ENCODE peak calls at places on chromosomes 2 and 18, in six cellular contexts. Z is H9, B is neuronal stem cell, T is IMR-90, G is H1, Q is mesendoderm. E is an unnamed sample.

GRCh38 chr2:98459776-98460175 is 15.1 kb downstream of the INPP4A start:
- DNase-seq in T (peak), Z (no peak), B (no peak), G (no peak), Q (no peak), E (peak)

GRCh38 chr18:26460449-26461091 is 87.8 kb downstream of the KCTD1 start:
- DNase-seq in T (peak), Q (no peak), Z (no peak), G (no peak), B (no peak), E (peak)

GRCh38 chr2:206851511-206851910 is 86.1 kb downstream of the FASTKD2 start:
- DNase-seq in T (no peak), Z (no peak), B (no peak), G (no peak), Q (no peak), E (no peak)

GRCh38 chr2:100733344-100734187 is 86.4 kb upstream of the NPAS2 start:
- DNase-seq in T (peak), B (peak), Z (peak), G (no peak), Q (peak), E (peak)

GRCh38 chr2:110103060-110103961 is 12.3 kb downstream of the MALL start:
- DNase-seq in T (no peak), G (peak), Z (no peak), B (no peak), Q (no peak), E (no peak)

GRCh38 chr2:218645126-218645525 is 14.3 kb downstream of the ZNF142 start:
- DNase-seq in Q (no peak), Z (no peak), G (no peak), B (no peak), T (peak), E (no peak)

GRCh38 chr2:161576421-161576820 is 47.8 kb upstream of the SLC4A10 start:
- DNase-seq in G (peak), Z (peak), Q (peak), B (no peak), T (no peak), E (no peak)

GRCh38 chr2:58414506-58414905 is 173.4 kb upstream of the FANCL start:
- DNase-seq in Q (no peak), G (no peak), Z (no peak), B (no peak), T (no peak), E (no peak)

GRCh38 chr2:221211653-221212052 is 360.5 kb downstream of the EPHA4 start:
- DNase-seq in Q (no peak), G (no peak), Z (no peak), B (no peak), T (no peak), E (no peak)

GRCh38 chr2:242027676-242028450 is 158.3 kb downstream of the RTP5 start:
- DNase-seq in G (peak), T (no peak), Q (no peak), Z (peak), B (no peak), E (no peak)

GRCh38 chr2:66233981-66234380 is 200.9 kb upstream of the MEIS1 start:
- DNase-seq in Z (no peak), B (no peak), T (no peak), G (no peak), Q (no peak), E (no peak)

GRCh38 chr2:25521665-25522387 is 151.6 kb downstream of the DTNB start:
- DNase-seq in Q (peak), Z (no peak), T (peak), G (no peak), B (peak), E (peak)

GRCh38 chr18:28834889-28835288 is 658.0 kb upstream of the CDH2 start:
- DNase-seq in G (no peak), B (no peak), T (peak), Q (no peak), Z (no peak), E (peak)

GRCh38 chr2:152406119-152406835 is 71.3 kb downstream of the FMNL2 start:
- DNase-seq in B (no peak), Z (no peak), T (no peak), G (no peak), Q (no peak), E (no peak)
- H2BK15ac ChIP-seq in B (no peak), Z (no peak), T (peak), G (no peak), Q (no peak), E (no peak)

GRCh38 chr18:23331091-23331920 is 121.8 kb upstream of the RIOK3 start:
- DNase-seq in G (no peak), B (no peak), T (no peak), Q (peak), Z (peak), E (no peak)

GRCh38 chr18:23334569-23334968 is 118.5 kb upstream of the RIOK3 start:
- DNase-seq in T (no peak), Z (no peak), Q (no peak), G (no peak), B (no peak), E (no peak)

GRCh38 chr18:23332356-23332755 is 120.7 kb upstream of the RIOK3 start:
- DNase-seq in T (no peak), B (no peak), G (no peak), Z (no peak), Q (no peak), E (no peak)

GRCh38 chr18:23333827-23334226 is 119.3 kb upstream of the RIOK3 start:
- DNase-seq in T (no peak), Z (no peak), Q (no peak), G (no peak), B (no peak), E (no peak)

GRCh38 chr18:23330423-23330822 is 122.7 kb upstream of the RIOK3 start:
- DNase-seq in B (no peak), T (no peak), G (no peak), Z (no peak), Q (no peak), E (no peak)
- H2BK15ac ChIP-seq in B (no peak), T (no peak), G (no peak), Z (no peak), Q (no peak), E (no peak)

DNA sequence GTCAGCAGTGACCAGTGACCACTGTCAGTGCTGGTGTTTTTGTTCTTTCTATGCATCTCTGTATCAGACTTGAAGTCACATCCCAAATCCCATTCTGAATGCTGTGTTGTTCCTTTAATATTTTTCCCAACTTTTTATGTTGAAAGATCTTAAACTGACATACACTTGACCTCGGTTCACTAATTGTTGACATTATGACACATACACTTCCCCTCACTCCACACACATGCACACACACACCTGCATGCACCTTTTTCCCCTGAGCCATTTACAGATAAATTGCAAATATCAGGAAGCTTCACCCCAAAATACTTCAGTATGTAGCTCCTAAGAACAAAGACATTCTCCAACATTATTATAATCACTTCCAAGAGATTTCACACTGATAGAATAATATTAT is 62.4 kb downstream of the CFAP221 start:
- DNase-seq in B (no peak), G (no peak), Q (no peak), T (no peak), Z (no peak), E (no peak)
- H2BK15ac ChIP-seq in B (no peak), G (no peak), Q (no peak), T (no peak), Z (no peak), E (no peak)

GRCh38 chr2:11568436-11568835 is 34.6 kb downstream of the GREB1 start:
- DNase-seq in Q (no peak), B (no peak), T (no peak), Z (no peak), G (no peak), E (no peak)

GRCh38 chr2:11566383-11566782 is 32.5 kb downstream of the GREB1 start:
- DNase-seq in Z (no peak), G (no peak), T (no peak), Q (no peak), B (no peak), E (no peak)

GRCh38 chr2:11569636-11570035 is 35.8 kb downstream of the GREB1 start:
- DNase-seq in Q (no peak), Z (no peak), B (no peak), T (no peak), G (no peak), E (no peak)

GRCh38 chr2:11564864-11565567 is 31.2 kb downstream of the GREB1 start:
- DNase-seq in Q (no peak), Z (no peak), B (no peak), G (no peak), T (no peak), E (no peak)

DNA sequence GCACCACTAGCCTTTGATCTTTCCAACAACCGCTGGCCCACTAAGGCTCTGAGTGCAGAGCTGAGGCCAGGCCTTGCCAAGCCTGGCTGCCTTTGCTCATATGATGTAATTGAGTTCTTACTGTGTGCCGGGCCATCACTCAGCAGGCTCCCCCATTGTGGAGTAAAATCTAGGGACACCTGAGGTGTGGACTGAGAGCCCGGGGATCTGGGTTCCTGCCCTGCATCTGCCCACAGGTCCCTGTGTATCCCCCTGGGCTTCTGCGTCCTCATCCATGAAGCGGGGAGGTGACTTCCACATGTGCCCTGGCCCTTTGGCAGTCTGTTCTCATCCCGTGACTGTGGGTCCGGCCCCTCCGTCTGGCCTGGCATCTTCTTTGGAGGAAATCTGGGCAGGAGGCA is 33.8 kb downstream of the GREB1 start:
- DNase-seq in B (no peak), G (no peak), T (no peak), Z (no peak), Q (no peak), E (no peak)
- H2BK15ac ChIP-seq in B (no peak), G (no peak), T (no peak), Z (no peak), Q (no peak), E (peak)

GRCh38 chr18:49495074-49495473 is 8.0 kb upstream of the C18orf32 start:
- DNase-seq in Z (peak), B (no peak), G (no peak), Q (no peak), T (no peak), E (no peak)

GRCh38 chr18:49492694-49493033 is 5.6 kb upstream of the C18orf32 start:
- DNase-seq in T (no peak), G (no peak), Z (no peak), B (no peak), Q (no peak), E (no peak)

GRCh38 chr18:49495480-49495879 is 8.4 kb upstream of the C18orf32 start:
- DNase-seq in T (no peak), G (no peak), B (no peak), Z (no peak), Q (no peak), E (no peak)

GRCh38 chr18:49491857-49492693 is 5.0 kb upstream of the C18orf32 start:
- DNase-seq in Z (peak), B (peak), G (peak), Q (peak), T (peak), E (peak)

DNA sequence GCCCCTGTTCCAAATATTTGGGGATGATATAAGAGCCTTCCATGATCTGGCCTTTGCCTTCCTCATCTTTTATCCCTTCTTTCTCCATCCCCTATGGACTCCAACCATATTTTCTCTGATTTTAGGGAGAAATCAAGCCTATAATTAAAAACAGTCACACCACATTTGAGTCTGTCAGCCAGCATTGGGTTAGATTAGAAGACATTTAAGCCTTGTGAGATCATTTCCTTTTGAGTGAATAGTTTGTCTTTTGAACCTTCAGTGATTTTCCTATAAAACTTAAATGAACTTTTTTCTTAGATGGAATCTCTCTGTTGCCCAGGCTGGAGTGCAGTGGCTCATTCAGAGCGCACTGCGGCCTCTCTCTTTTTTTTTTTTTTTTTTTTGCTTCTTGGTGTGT is 7.6 kb upstream of the C18orf32 start:
- DNase-seq in G (no peak), T (no peak), B (no peak), Z (no peak), Q (no peak), E (no peak)
- H2BK15ac ChIP-seq in G (no peak), T (no peak), B (no peak), Z (no peak), Q (no peak), E (no peak)

GRCh38 chr2:133836220-133836619 is 268.0 kb upstream of the NCKAP5 start:
- DNase-seq in G (no peak), Q (no peak), B (no peak), Z (no peak), T (no peak), E (no peak)

GRCh38 chr2:133838642-133839370 is 270.5 kb upstream of the NCKAP5 start:
- DNase-seq in T (no peak), B (no peak), Z (no peak), G (no peak), Q (no peak), E (no peak)

GRCh38 chr2:133837441-133838090 is 269.3 kb upstream of the NCKAP5 start:
- DNase-seq in Q (no peak), B (no peak), Z (no peak), T (peak), G (no peak), E (no peak)

GRCh38 chr2:133833746-133834145 is 265.5 kb upstream of the NCKAP5 start:
- DNase-seq in G (no peak), Q (no peak), T (no peak), Z (no peak), B (no peak), E (no peak)

DNA sequence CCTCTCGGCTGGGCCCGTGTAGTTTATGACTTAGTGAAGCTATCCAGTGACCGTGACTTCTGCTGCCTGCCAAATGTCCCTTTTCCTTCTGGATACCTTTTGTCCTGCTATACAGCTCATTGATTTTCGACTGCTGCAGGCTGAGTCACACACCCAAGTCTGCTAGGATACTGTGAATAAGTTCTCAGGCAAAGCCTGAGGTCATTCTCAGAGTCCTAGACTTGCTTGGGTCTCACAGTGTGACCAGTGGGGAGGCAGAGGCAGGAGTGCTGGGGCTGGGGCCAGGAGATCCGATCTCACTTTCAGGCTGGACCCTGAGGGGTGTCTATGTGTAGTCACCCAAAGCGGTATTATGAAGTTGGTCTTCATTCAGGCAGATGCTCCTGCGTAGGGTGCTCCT is 268.4 kb upstream of the NCKAP5 start:
- DNase-seq in B (no peak), G (no peak), Q (no peak), T (peak), Z (no peak), E (no peak)
- H2BK15ac ChIP-seq in B (no peak), G (no peak), Q (no peak), T (peak), Z (no peak), E (no peak)

E was measured in mesenchymal stem cell.